ENCODE peak calls at places on chromosomes 4 and X, in eight cellular contexts. W is activated T-helper 1 cell treated with Interleukin-2 at 50 U/mL for 16 hours; E is RPMI8226; C is lower leg skin; Y is AG09309; P is nucleus accumbens; V is mucosa of gallbladder; S is activated effector memory CD4-positive, alpha-beta T cell treated with Interleukin-2 at 50 U/mL for 16 hours. K is an unnamed sample.

GRCh38 chr4:158295053-158295452 is 84.8 kb downstream of the TMEM144 start:
- DNase-seq in W (no peak), E (no peak), C (no peak), Y (no peak), P (no peak), V (no peak), S (no peak), K (no peak)

GRCh38 chrX:102651242-102651967 is at the start of gene GPRASP1:
- DNase-seq in W (peak), E (no peak), C (no peak), Y (no peak), P (peak), V (peak), S (peak), K (peak)

GRCh38 chr4:156971168-156971601 is 414 bp downstream of the PDGFC start:
- DNase-seq in W (no peak), E (peak), C (no peak), Y (no peak), P (no peak), V (peak), S (no peak), K (no peak)

GRCh38 chr4:171532968-171533367 is 280.2 kb upstream of the GALNTL6 start:
- DNase-seq in W (no peak), E (peak), C (no peak), Y (no peak), P (no peak), V (no peak), S (no peak), K (no peak)

GRCh38 chr4:163048447-163048846 is 118.2 kb downstream of the NAF1 start:
- DNase-seq in W (no peak), E (peak), C (no peak), Y (no peak), P (no peak), V (no peak), S (no peak), K (no peak)

GRCh38 chrX:13177921-13178320 is 133.5 kb upstream of the FAM9C start:
- DNase-seq in W (no peak), E (no peak), C (no peak), Y (no peak), P (no peak), V (no peak), S (no peak), K (no peak)

GRCh38 chrX:136450050-136450830 is 37.5 kb upstream of the BRS3 start:
- DNase-seq in W (no peak), E (no peak), C (no peak), Y (no peak), P (no peak), V (no peak), S (no peak), K (no peak)

GRCh38 chrX:30572678-30573077 is 4.9 kb downstream of the TASL start:
- DNase-seq in W (no peak), E (no peak), C (no peak), Y (no peak), P (no peak), V (no peak), S (no peak), K (no peak)

GRCh38 chr4:152784490-152785195 is 4.9 kb downstream of the ARFIP1 start:
- DNase-seq in W (no peak), E (no peak), C (no peak), Y (peak), P (no peak), V (no peak), S (no peak), K (no peak)

GRCh38 chr4:145248971-145249370 is 68.6 kb upstream of the OTUD4 start:
- DNase-seq in W (no peak), E (no peak), C (no peak), Y (no peak), P (no peak), V (no peak), S (no peak), K (no peak)

GRCh38 chrX:148573119-148573518 is 72.7 kb downstream of the AFF2 start:
- DNase-seq in W (no peak), E (no peak), C (no peak), Y (no peak), P (no peak), V (no peak), S (no peak), K (no peak)

GRCh38 chr4:93312299-93312698 is 516.3 kb upstream of the ATOH1 start:
- DNase-seq in W (no peak), E (no peak), C (no peak), Y (no peak), P (no peak), V (no peak), S (no peak), K (no peak)

GRCh38 chrX:135416546-135416945 is 5.2 kb upstream of the SMIM10L2A start:
- DNase-seq in W (no peak), E (no peak), C (no peak), Y (no peak), P (no peak), V (no peak), S (no peak), K (no peak)

GRCh38 chr4:108536577-108536976 is 83.8 kb upstream of the RPL34 start:
- DNase-seq in W (no peak), E (no peak), C (no peak), Y (no peak), P (no peak), V (no peak), S (no peak), K (no peak)

GRCh38 chrX:140163376-140164159 is 198.2 kb upstream of the CXorf66 start:
- DNase-seq in W (no peak), E (no peak), C (no peak), Y (no peak), P (no peak), V (no peak), S (no peak), K (no peak)

GRCh38 chrX:70509078-70509477 is 64.4 kb downstream of the DLG3 start:
- DNase-seq in W (no peak), E (no peak), C (no peak), Y (no peak), P (no peak), V (no peak), S (no peak), K (no peak)

GRCh38 chrX:118823263-118824172 is at the start of gene ZCCHC12:
- DNase-seq in W (peak), E (peak), C (no peak), Y (no peak), P (peak), V (no peak), S (peak), K (peak)

GRCh38 chr4:149896428-149896827 is 80.8 kb upstream of the IQCM start:
- DNase-seq in W (no peak), E (no peak), C (no peak), Y (peak), P (no peak), V (no peak), S (no peak), K (no peak)

GRCh38 chr4:143609492-143609891 is 91.0 kb downstream of the FREM3 start:
- DNase-seq in W (no peak), E (no peak), C (no peak), Y (no peak), P (no peak), V (no peak), S (no peak), K (no peak)

GRCh38 chr4:185201983-185202962 is 1.5 kb downstream of the CFAP97 start:
- DNase-seq in W (no peak), E (no peak), C (no peak), Y (no peak), P (no peak), V (no peak), S (peak), K (no peak)

GRCh38 chr4:65023877-65024670 is 614.8 kb upstream of the TECRL start:
- DNase-seq in W (no peak), E (no peak), C (no peak), Y (no peak), P (no peak), V (peak), S (no peak), K (no peak)

GRCh38 chr4:31803511-31804195 is 1083.5 kb downstream of the PCDH7 start:
- DNase-seq in W (no peak), E (no peak), C (no peak), Y (no peak), P (no peak), V (no peak), S (no peak), K (no peak)

GRCh38 chrX:151973851-151974335 is 583 bp downstream of the GABRE start:
- DNase-seq in W (no peak), E (no peak), C (peak), Y (no peak), P (no peak), V (peak), S (no peak), K (no peak)

GRCh38 chrX:2334237-2334636 is 166.5 kb downstream of the DHRSX start:
- DNase-seq in W (no peak), E (no peak), C (no peak), Y (no peak), P (no peak), V (no peak), S (no peak), K (no peak)

GRCh38 chrX:118702741-118703140 is 24.7 kb upstream of the IL13RA1 start:
- DNase-seq in W (no peak), E (no peak), C (no peak), Y (no peak), P (no peak), V (no peak), S (no peak), K (no peak)

GRCh38 chr4:2270341-2271165 is 8.6 kb upstream of the MXD4 start:
- DNase-seq in W (no peak), E (no peak), C (no peak), Y (no peak), P (no peak), V (no peak), S (no peak), K (no peak)

GRCh38 chr4:116180056-116180690 is 905.2 kb downstream of the TRAM1L1 start:
- DNase-seq in W (no peak), E (no peak), C (no peak), Y (no peak), P (no peak), V (no peak), S (no peak), K (no peak)

GRCh38 chr4:98976716-98977115 is 18.8 kb upstream of the METAP1 start:
- DNase-seq in W (no peak), E (no peak), C (no peak), Y (no peak), P (no peak), V (no peak), S (no peak), K (no peak)

GRCh38 chrX:22987452-22987851 is 12.3 kb upstream of the DDX53 start:
- DNase-seq in W (no peak), E (no peak), C (no peak), Y (no peak), P (no peak), V (no peak), S (no peak), K (no peak)

GRCh38 chr4:143713556-143714289 is 13.2 kb upstream of the FREM3 start:
- DNase-seq in W (no peak), E (no peak), C (no peak), Y (no peak), P (no peak), V (no peak), S (no peak), K (no peak)

GRCh38 chr4:4663028-4663427 is 121.2 kb upstream of the STX18 start:
- DNase-seq in W (no peak), E (no peak), C (no peak), Y (no peak), P (no peak), V (no peak), S (no peak), K (no peak)

GRCh38 chr4:25969374-25969773 is 55.4 kb downstream of the SMIM20 start:
- DNase-seq in W (no peak), E (no peak), C (no peak), Y (no peak), P (no peak), V (no peak), S (no peak), K (no peak)

GRCh38 chr4:110046588-110047049 is 133.9 kb downstream of the EGF start:
- DNase-seq in W (no peak), E (no peak), C (no peak), Y (no peak), P (no peak), V (no peak), S (no peak), K (no peak)

GRCh38 chrX:107849747-107850478 is 24.2 kb downstream of the MID2 start:
- DNase-seq in W (no peak), E (no peak), C (no peak), Y (no peak), P (no peak), V (no peak), S (no peak), K (no peak)